ENCODE peak calls at places on chromosomes 7 and 10, in four cellular contexts. U is A549; O is activated gamma-delta T cell treated with anti-CD3 and anti-CD28 coated beads, Interleukin-2, amount 50 U/mL, for 16 hours; Y is retina. P is an unnamed sample.

GRCh38 chr7:150368884-150369739 is 490 bp downstream of the REPIN1 start:
- DNase-seq in O (no peak), U (peak), Y (peak), P (peak)

GRCh38 chr7:44881610-44882009 is 3.7 kb downstream of the PURB start:
- DNase-seq in O (no peak), U (no peak), Y (no peak), P (no peak)

GRCh38 chr10:21496285-21497176 is 29.0 kb downstream of the SKIDA1 start:
- DNase-seq in Y (peak), O (no peak), U (peak), P (peak)

GRCh38 chr7:87872356-87872755 is 3.8 kb downstream of the SLC25A40 start:
- DNase-seq in Y (no peak), U (no peak), O (no peak), P (no peak)

GRCh38 chr10:987635-987905 is 664 bp upstream of the GTPBP4 start:
- DNase-seq in O (no peak), Y (no peak), U (no peak), P (no peak)

GRCh38 chr10:79298403-79299244 is 48.6 kb upstream of the PPIF start:
- DNase-seq in Y (no peak), O (no peak), U (peak), P (no peak)

GRCh38 chr10:113329121-113329596 is 223.7 kb upstream of the HABP2 start:
- DNase-seq in O (no peak), Y (no peak), U (no peak), P (no peak)

GRCh38 chr7:14596421-14596820 is 306.1 kb downstream of the DGKB start:
- DNase-seq in Y (no peak), U (no peak), O (no peak), P (no peak)

GRCh38 chr10:44864637-44865288 is 46.4 kb upstream of the TMEM72 start:
- DNase-seq in O (peak), Y (peak), U (peak), P (peak)

GRCh38 chr7:83015921-83016320 is 146.8 kb downstream of the PCLO start:
- DNase-seq in Y (no peak), O (no peak), U (no peak), P (no peak)

GRCh38 chr10:13404305-13404759 is 56.2 kb upstream of the SEPHS1 start:
- DNase-seq in U (no peak), Y (no peak), O (no peak), P (no peak)

GRCh38 chr10:110671788-110672579 is 27.8 kb downstream of the RBM20 start:
- DNase-seq in O (peak), U (peak), Y (peak), P (peak)

GRCh38 chr10:64394744-64395143 is 873.5 kb downstream of the REEP3 start:
- DNase-seq in U (no peak), O (no peak), Y (no peak), P (no peak)

GRCh38 chr7:44733708-44734481 is 14.8 kb upstream of the ZMIZ2 start:
- DNase-seq in Y (no peak), O (no peak), U (no peak), P (no peak)

P was measured in head of caudate nucleus.